ENCODE peak calls at places on chromosomes 3 and 15, in nine cellular contexts. K, O, X, I, C, A, H, Z and D are unnamed samples.

GRCh38 chr3:112407888-112408702 is 75.1 kb downstream of the CD200 start:
- DNase-seq in K (no peak), O (no peak), X (no peak), I (no peak), C (no peak), A (no peak), H (no peak), Z (no peak), D (no peak)

GRCh38 chr3:124459678-124460077 is 270.6 kb upstream of the UMPS start:
- DNase-seq in K (no peak), O (no peak), X (no peak), I (peak), C (no peak), A (peak), H (no peak), Z (no peak), D (no peak)

GRCh38 chr3:188323067-188323842 is 169.3 kb downstream of the LPP start:
- DNase-seq in K (no peak), O (no peak), X (peak), I (no peak), C (no peak), A (no peak), H (no peak), Z (no peak), D (no peak)

GRCh38 chr3:122092460-122093165 is 37.5 kb downstream of the CD86 start:
- DNase-seq in K (no peak), O (no peak), X (peak), I (peak), C (no peak), A (peak), H (peak), Z (no peak), D (no peak)

GRCh38 chr3:175146258-175146657 is 287.1 kb downstream of the NAALADL2 start:
- DNase-seq in K (no peak), O (no peak), X (no peak), I (peak), C (no peak), A (peak), H (no peak), Z (no peak), D (no peak)

GRCh38 chr15:74847462-74847861 is 4.5 kb upstream of the ULK3 start:
- DNase-seq in K (no peak), O (no peak), X (no peak), I (no peak), C (no peak), A (no peak), H (no peak), Z (no peak), D (no peak)

GRCh38 chr3:114444216-114444615 is 150.4 kb downstream of the TIGIT start:
- DNase-seq in K (no peak), O (no peak), X (no peak), I (no peak), C (no peak), A (peak), H (no peak), Z (no peak), D (no peak)

GRCh38 chr15:57667171-57667924 is 39.2 kb upstream of the POLR2M start:
- DNase-seq in K (no peak), O (peak), X (peak), I (peak), C (peak), A (peak), H (no peak), Z (no peak), D (no peak)

GRCh38 chr3:56183529-56183928 is 284.7 kb downstream of the ERC2 start:
- DNase-seq in K (no peak), O (no peak), X (no peak), I (no peak), C (no peak), A (peak), H (no peak), Z (no peak), D (no peak)

GRCh38 chr3:123201557-123202427 is at the start of gene SEC22A:
- DNase-seq in K (peak), O (peak), X (peak), I (peak), C (peak), A (peak), H (peak), Z (peak), D (no peak)

GRCh38 chr3:185645596-185646381 is 59.7 kb downstream of the SENP2 start:
- DNase-seq in K (no peak), O (no peak), X (no peak), I (no peak), C (peak), A (no peak), H (no peak), Z (no peak), D (no peak)

GRCh38 chr15:58074452-58074851 is 8.9 kb upstream of the ALDH1A2 start:
- DNase-seq in K (no peak), O (no peak), X (no peak), I (no peak), C (peak), A (no peak), H (no peak), Z (no peak), D (no peak)

GRCh38 chr3:126487151-126487771 is 11.6 kb upstream of the ZXDC start:
- DNase-seq in K (no peak), O (no peak), X (peak), I (peak), C (no peak), A (peak), H (no peak), Z (no peak), D (no peak)

GRCh38 chr3:98565237-98565643 is 28.2 kb downstream of the CPOX start:
- DNase-seq in K (no peak), O (no peak), X (peak), I (peak), C (no peak), A (peak), H (no peak), Z (no peak), D (no peak)

GRCh38 chr15:56758770-56759449 is 25.6 kb upstream of the ZNF280D start:
- DNase-seq in K (no peak), O (no peak), X (no peak), I (peak), C (no peak), A (peak), H (no peak), Z (no peak), D (no peak)

GRCh38 chr15:25481208-25481862 is 42.5 kb upstream of the UBE3A start:
- DNase-seq in K (no peak), O (no peak), X (no peak), I (peak), C (peak), A (no peak), H (peak), Z (no peak), D (no peak)

GRCh38 chr3:52405066-52405465 is 39.8 kb downstream of the SEMA3G start:
- DNase-seq in K (no peak), O (no peak), X (no peak), I (no peak), C (no peak), A (no peak), H (peak), Z (peak), D (no peak)